ENCODE peak calls at places on chromosomes 12 and 14, in seven cellular contexts. One of them, this sample, is unnamed.

GRCh38 chr12:40146800-40147797 is 41.2 kb upstream of the SLC2A13 start:
- DNase-seq in ascending aorta: no peak
- DNase-seq in prostate gland: no peak
- DNase-seq in mesendoderm: no peak
- DNase-seq in vagina: no peak
- DNase-seq in A549: no peak
- DNase-seq in effector memory CD4-positive, alpha-beta T cell: no peak
- DNase-seq in this sample: no peak

GRCh38 chr12:93461503-93461902 is 5.8 kb upstream of the MRPL42 start:
- DNase-seq in ascending aorta: no peak
- DNase-seq in prostate gland: no peak
- DNase-seq in mesendoderm: no peak
- DNase-seq in vagina: no peak
- DNase-seq in A549: peak; percentile 19
- DNase-seq in effector memory CD4-positive, alpha-beta T cell: no peak
- DNase-seq in this sample: no peak

GRCh38 chr14:49405291-49405690 is 180.9 kb downstream of the RPS29 start:
- DNase-seq in ascending aorta: no peak
- DNase-seq in prostate gland: no peak
- DNase-seq in mesendoderm: no peak
- DNase-seq in vagina: no peak
- DNase-seq in A549: no peak
- DNase-seq in effector memory CD4-positive, alpha-beta T cell: no peak
- DNase-seq in this sample: no peak

GRCh38 chr14:105581551-105582341 is 55.4 kb downstream of the TMEM121 start:
- DNase-seq in ascending aorta: no peak
- DNase-seq in prostate gland: no peak
- DNase-seq in mesendoderm: no peak
- DNase-seq in vagina: no peak
- DNase-seq in A549: no peak
- DNase-seq in effector memory CD4-positive, alpha-beta T cell: no peak
- DNase-seq in this sample: no peak

GRCh38 chr14:81169711-81170103 is 51.1 kb downstream of the GTF2A1 start:
- DNase-seq in ascending aorta: peak; percentile 36
- DNase-seq in prostate gland: peak; percentile 31
- DNase-seq in mesendoderm: peak; percentile 9
- DNase-seq in vagina: no peak
- DNase-seq in A549: no peak
- DNase-seq in effector memory CD4-positive, alpha-beta T cell: no peak
- DNase-seq in this sample: no peak

GRCh38 chr14:24978862-24979724 is 70.9 kb downstream of the STXBP6 start:
- DNase-seq in ascending aorta: no peak
- DNase-seq in prostate gland: no peak
- DNase-seq in mesendoderm: peak; percentile 52
- DNase-seq in vagina: no peak
- DNase-seq in A549: no peak
- DNase-seq in effector memory CD4-positive, alpha-beta T cell: no peak
- DNase-seq in this sample: no peak

GRCh38 chr12:27975222-27976136 is 2.9 kb upstream of the PTHLH start:
- DNase-seq in ascending aorta: no peak
- DNase-seq in prostate gland: no peak
- DNase-seq in mesendoderm: peak; percentile 72
- DNase-seq in vagina: no peak
- DNase-seq in A549: peak; percentile 68
- DNase-seq in effector memory CD4-positive, alpha-beta T cell: no peak
- DNase-seq in this sample: peak; percentile 65

GRCh38 chr14:73696466-73697390 is 17.5 kb downstream of the PNMA1 start:
- DNase-seq in ascending aorta: no peak
- DNase-seq in prostate gland: no peak
- DNase-seq in mesendoderm: no peak
- DNase-seq in vagina: no peak
- DNase-seq in A549: peak; percentile 61
- DNase-seq in effector memory CD4-positive, alpha-beta T cell: no peak
- DNase-seq in this sample: peak; percentile 35

GRCh38 chr14:90495357-90496276 is 98.8 kb downstream of the CALM1 start:
- DNase-seq in ascending aorta: no peak
- DNase-seq in prostate gland: no peak
- DNase-seq in mesendoderm: peak; percentile 90
- DNase-seq in vagina: no peak
- DNase-seq in A549: peak; percentile 62
- DNase-seq in effector memory CD4-positive, alpha-beta T cell: no peak
- DNase-seq in this sample: peak; percentile 67

GRCh38 chr12:132550014-132550802 is 60.2 kb downstream of the LRCOL1 start:
- DNase-seq in ascending aorta: no peak
- DNase-seq in prostate gland: no peak
- DNase-seq in mesendoderm: peak; percentile 76
- DNase-seq in vagina: no peak
- DNase-seq in A549: no peak
- DNase-seq in effector memory CD4-positive, alpha-beta T cell: no peak
- DNase-seq in this sample: no peak

GRCh38 chr12:89393551-89394121 is 41.3 kb upstream of the DUSP6 start:
- DNase-seq in ascending aorta: no peak
- DNase-seq in prostate gland: no peak
- DNase-seq in mesendoderm: no peak
- DNase-seq in vagina: no peak
- DNase-seq in A549: no peak
- DNase-seq in effector memory CD4-positive, alpha-beta T cell: no peak
- DNase-seq in this sample: no peak

GRCh38 chr12:77049767-77050353 is 15.5 kb downstream of the E2F7 start:
- DNase-seq in ascending aorta: no peak
- DNase-seq in prostate gland: peak; percentile 39
- DNase-seq in mesendoderm: peak; percentile 52
- DNase-seq in vagina: no peak
- DNase-seq in A549: peak; percentile 78
- DNase-seq in effector memory CD4-positive, alpha-beta T cell: no peak
- DNase-seq in this sample: peak; percentile 65

GRCh38 chr12:25433581-25434325 is 119.3 kb downstream of the LMNTD1 start:
- DNase-seq in ascending aorta: no peak
- DNase-seq in prostate gland: no peak
- DNase-seq in mesendoderm: peak; percentile 60
- DNase-seq in vagina: no peak
- DNase-seq in A549: no peak
- DNase-seq in effector memory CD4-positive, alpha-beta T cell: no peak
- DNase-seq in this sample: peak; percentile 29

GRCh38 chr14:79278286-79278797 is 933.0 kb downstream of the DIO2 start:
- DNase-seq in ascending aorta: no peak
- DNase-seq in prostate gland: no peak
- DNase-seq in mesendoderm: no peak
- DNase-seq in vagina: no peak
- DNase-seq in A549: no peak
- DNase-seq in effector memory CD4-positive, alpha-beta T cell: no peak
- DNase-seq in this sample: no peak

GRCh38 chr12:1306096-1306495 is 288.3 kb downstream of the FBXL14 start:
- DNase-seq in ascending aorta: no peak
- DNase-seq in prostate gland: no peak
- DNase-seq in mesendoderm: no peak
- DNase-seq in vagina: no peak
- DNase-seq in A549: no peak
- DNase-seq in effector memory CD4-positive, alpha-beta T cell: no peak
- DNase-seq in this sample: no peak

GRCh38 chr14:79248771-79249170 is 962.5 kb downstream of the DIO2 start:
- DNase-seq in ascending aorta: no peak
- DNase-seq in prostate gland: no peak
- DNase-seq in mesendoderm: no peak
- DNase-seq in vagina: no peak
- DNase-seq in A549: no peak
- DNase-seq in effector memory CD4-positive, alpha-beta T cell: no peak
- DNase-seq in this sample: no peak

GRCh38 chr12:53423597-53423996 is at the start of gene AMHR2:
- DNase-seq in ascending aorta: no peak
- DNase-seq in prostate gland: no peak
- DNase-seq in mesendoderm: no peak
- DNase-seq in vagina: no peak
- DNase-seq in A549: no peak
- DNase-seq in effector memory CD4-positive, alpha-beta T cell: no peak
- DNase-seq in this sample: no peak

GRCh38 chr12:125418902-125419564 is 353.8 kb downstream of the AACS start:
- DNase-seq in ascending aorta: no peak
- DNase-seq in prostate gland: no peak
- DNase-seq in mesendoderm: no peak
- DNase-seq in vagina: no peak
- DNase-seq in A549: no peak
- DNase-seq in effector memory CD4-positive, alpha-beta T cell: no peak
- DNase-seq in this sample: no peak

GRCh38 chr12:90366286-90366685 is 588.7 kb downstream of the CCER1 start:
- DNase-seq in ascending aorta: no peak
- DNase-seq in prostate gland: no peak
- DNase-seq in mesendoderm: no peak
- DNase-seq in vagina: no peak
- DNase-seq in A549: no peak
- DNase-seq in effector memory CD4-positive, alpha-beta T cell: no peak
- DNase-seq in this sample: no peak

GRCh38 chr12:389138-390096 is at the start of gene KDM5A:
- DNase-seq in ascending aorta: peak; percentile 28
- DNase-seq in prostate gland: peak; percentile 89
- DNase-seq in mesendoderm: peak; percentile 97
- DNase-seq in vagina: no peak
- DNase-seq in A549: peak; percentile 97
- DNase-seq in effector memory CD4-positive, alpha-beta T cell: peak; percentile 85
- DNase-seq in this sample: peak; percentile 88

GRCh38 chr14:88683119-88683518 is 109.6 kb downstream of the EML5 start:
- DNase-seq in ascending aorta: no peak
- DNase-seq in prostate gland: no peak
- DNase-seq in mesendoderm: no peak
- DNase-seq in vagina: no peak
- DNase-seq in A549: no peak
- DNase-seq in effector memory CD4-positive, alpha-beta T cell: no peak
- DNase-seq in this sample: no peak

GRCh38 chr14:40368314-40368713 is 936.1 kb upstream of the FBXO33 start:
- DNase-seq in ascending aorta: no peak
- DNase-seq in prostate gland: no peak
- DNase-seq in mesendoderm: no peak
- DNase-seq in vagina: no peak
- DNase-seq in A549: no peak
- DNase-seq in effector memory CD4-positive, alpha-beta T cell: no peak
- DNase-seq in this sample: no peak

GRCh38 chr12:29241821-29242591 is 92.9 kb downstream of the FAR2 start:
- DNase-seq in ascending aorta: no peak
- DNase-seq in prostate gland: peak; percentile 11
- DNase-seq in mesendoderm: peak; percentile 64
- DNase-seq in vagina: no peak
- DNase-seq in A549: no peak
- DNase-seq in effector memory CD4-positive, alpha-beta T cell: no peak
- DNase-seq in this sample: peak; percentile 50

GRCh38 chr12:67268896-67269631 is at the start of gene CAND1:
- DNase-seq in ascending aorta: peak; percentile 90
- DNase-seq in prostate gland: peak; percentile 98
- DNase-seq in mesendoderm: peak; percentile 99
- DNase-seq in vagina: peak; percentile 97
- DNase-seq in A549: peak; percentile 99
- DNase-seq in effector memory CD4-positive, alpha-beta T cell: peak; percentile 91
- DNase-seq in this sample: peak; percentile 95

GRCh38 chr12:67274186-67274585 is 5.0 kb downstream of the CAND1 start:
- DNase-seq in ascending aorta: no peak
- DNase-seq in prostate gland: no peak
- DNase-seq in mesendoderm: no peak
- DNase-seq in vagina: no peak
- DNase-seq in A549: no peak
- DNase-seq in effector memory CD4-positive, alpha-beta T cell: no peak
- DNase-seq in this sample: no peak

GRCh38 chr12:67269632-67270578 is 747 bp downstream of the CAND1 start:
- DNase-seq in ascending aorta: no peak
- DNase-seq in prostate gland: peak; percentile 36
- DNase-seq in mesendoderm: peak; percentile 79
- DNase-seq in vagina: no peak
- DNase-seq in A549: peak; percentile 46
- DNase-seq in effector memory CD4-positive, alpha-beta T cell: peak; percentile 19
- DNase-seq in this sample: peak; percentile 18

GRCh38 chr12:67270622-67271021 is 1.5 kb downstream of the CAND1 start:
- DNase-seq in ascending aorta: no peak
- DNase-seq in prostate gland: no peak
- DNase-seq in mesendoderm: no peak
- DNase-seq in vagina: no peak
- DNase-seq in A549: no peak
- DNase-seq in effector memory CD4-positive, alpha-beta T cell: no peak
- DNase-seq in this sample: no peak

GRCh38 chr12:67271976-67272375 is 2.8 kb downstream of the CAND1 start:
- DNase-seq in ascending aorta: no peak
- DNase-seq in prostate gland: no peak
- DNase-seq in mesendoderm: no peak
- DNase-seq in vagina: no peak
- DNase-seq in A549: no peak
- DNase-seq in effector memory CD4-positive, alpha-beta T cell: no peak
- DNase-seq in this sample: no peak
- H3K27ac ChIP-seq in ascending aorta: no peak overlapping the region
- H3K27ac ChIP-seq in prostate gland: no peak overlapping the region
- H3K27ac ChIP-seq in mesendoderm: no peak overlapping the region
- H3K27ac ChIP-seq in vagina: no peak overlapping the region
- H3K27ac ChIP-seq in A549: no peak overlapping the region
- H3K27ac ChIP-seq in effector memory CD4-positive, alpha-beta T cell: no peak overlapping the region
- H3K27ac ChIP-seq in this sample: no peak overlapping the region

DNA sequence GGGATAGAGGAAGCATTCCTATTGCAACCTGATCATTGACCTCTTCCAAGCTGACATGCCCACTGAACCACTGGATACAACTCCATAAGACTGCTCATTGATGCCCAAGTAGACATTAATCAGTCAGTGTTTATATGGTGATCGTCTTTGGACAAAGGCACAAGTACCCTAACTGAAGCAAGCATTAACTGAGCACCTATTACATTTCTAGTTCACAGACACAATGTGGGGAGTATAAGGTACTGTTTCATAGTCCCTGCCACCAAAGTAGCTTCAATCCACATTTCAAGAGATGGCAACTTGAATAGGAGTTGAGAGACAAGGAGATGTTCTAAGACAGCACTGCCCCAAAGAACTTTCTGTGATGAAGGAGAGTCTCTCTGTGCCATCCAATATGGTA is 10.9 kb upstream of the COL2A1 start:
- DNase-seq in ascending aorta: no peak
- DNase-seq in prostate gland: no peak
- DNase-seq in mesendoderm: no peak
- DNase-seq in vagina: no peak
- DNase-seq in A549: no peak
- DNase-seq in effector memory CD4-positive, alpha-beta T cell: no peak
- DNase-seq in this sample: no peak
- H3K27ac ChIP-seq in ascending aorta: no peak overlapping the region
- H3K27ac ChIP-seq in prostate gland: no peak overlapping the region
- H3K27ac ChIP-seq in mesendoderm: no peak overlapping the region
- H3K27ac ChIP-seq in vagina: no peak overlapping the region
- H3K27ac ChIP-seq in A549: no peak overlapping the region
- H3K27ac ChIP-seq in effector memory CD4-positive, alpha-beta T cell: no peak overlapping the region
- H3K27ac ChIP-seq in this sample: no peak overlapping the region

DNA sequence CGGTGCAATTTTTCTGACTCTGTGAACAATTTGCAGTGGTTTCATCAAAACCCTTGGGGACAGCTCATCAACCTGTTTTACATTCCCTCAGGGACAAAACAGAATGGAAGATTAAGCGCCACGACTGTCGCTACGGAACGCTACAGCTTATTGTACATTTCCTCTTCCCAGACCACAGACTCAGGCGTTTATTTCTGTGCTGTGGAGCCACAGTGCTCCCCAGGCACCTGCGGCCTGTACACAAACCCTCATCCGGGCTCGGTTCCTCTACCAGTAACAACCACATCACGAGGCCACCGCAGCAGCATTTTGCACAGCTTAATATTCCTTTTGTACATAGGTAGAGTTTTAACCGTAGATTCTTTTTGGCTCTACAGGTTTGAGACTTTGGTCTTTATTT is 397.4 kb upstream of the OR4E1 start:
- DNase-seq in ascending aorta: no peak
- DNase-seq in prostate gland: no peak
- DNase-seq in mesendoderm: no peak
- DNase-seq in vagina: no peak
- DNase-seq in A549: no peak
- DNase-seq in effector memory CD4-positive, alpha-beta T cell: peak; percentile 16
- DNase-seq in this sample: no peak
- H3K27ac ChIP-seq in ascending aorta: no peak overlapping the region
- H3K27ac ChIP-seq in prostate gland: no peak overlapping the region
- H3K27ac ChIP-seq in mesendoderm: no peak overlapping the region
- H3K27ac ChIP-seq in vagina: no peak overlapping the region
- H3K27ac ChIP-seq in A549: no peak overlapping the region
- H3K27ac ChIP-seq in effector memory CD4-positive, alpha-beta T cell: peak overlapping the region; percentile 42
- H3K27ac ChIP-seq in this sample: peak overlapping the region; percentile 34

GRCh38 chr14:52043690-52044089 is 25.2 kb downstream of the NID2 start:
- DNase-seq in ascending aorta: no peak
- DNase-seq in prostate gland: no peak
- DNase-seq in mesendoderm: peak; percentile 67
- DNase-seq in vagina: no peak
- DNase-seq in A549: peak; percentile 60
- DNase-seq in effector memory CD4-positive, alpha-beta T cell: no peak
- DNase-seq in this sample: peak; percentile 26
- H3K27ac ChIP-seq in ascending aorta: no peak overlapping the region
- H3K27ac ChIP-seq in prostate gland: peak overlapping the region; percentile 16
- H3K27ac ChIP-seq in mesendoderm: no peak overlapping the region
- H3K27ac ChIP-seq in vagina: no peak overlapping the region
- H3K27ac ChIP-seq in A549: no peak overlapping the region
- H3K27ac ChIP-seq in effector memory CD4-positive, alpha-beta T cell: no peak overlapping the region
- H3K27ac ChIP-seq in this sample: no peak overlapping the region

This sample was measured in RWPE1.